ENCODE peak calls at places on chromosomes 5 and 9, in five cellular contexts. One of them, this sample, is unnamed.
A peak's percentile ranks its signal among the peaks of the same experiment; 100 is the strongest.

GRCh38 chr5:96091874-96092273 is 130.2 kb upstream of the ELL2 start:
- DNase-seq in EL: no peak
- DNase-seq in NCI-H2029 treated with DMSO at 0.1 percent for 48 hours: no peak
- DNase-seq in CD8-positive, alpha-beta memory T cell: no peak
- DNase-seq in AG04450: no peak
- DNase-seq in this sample: no peak

GRCh38 chr5:179176571-179177230 is 116.5 kb downstream of the ZNF354C start:
- DNase-seq in EL: no peak
- DNase-seq in NCI-H2029 treated with DMSO at 0.1 percent for 48 hours: no peak
- DNase-seq in CD8-positive, alpha-beta memory T cell: no peak
- DNase-seq in AG04450: no peak
- DNase-seq in this sample: no peak

GRCh38 chr5:16797949-16798348 is 138.1 kb downstream of the MYO10 start:
- DNase-seq in EL: no peak
- DNase-seq in AG04450: no peak
- DNase-seq in NCI-H2029 treated with DMSO at 0.1 percent for 48 hours: no peak
- DNase-seq in CD8-positive, alpha-beta memory T cell: no peak
- DNase-seq in this sample: no peak

GRCh38 chr9:125629451-125629850 is 77.6 kb downstream of the MAPKAP1 start:
- DNase-seq in NCI-H2029 treated with DMSO at 0.1 percent for 48 hours: no peak
- DNase-seq in EL: no peak
- DNase-seq in AG04450: no peak
- DNase-seq in CD8-positive, alpha-beta memory T cell: no peak
- DNase-seq in this sample: no peak

GRCh38 chr9:38208206-38208901 is 139.3 kb upstream of the SHB start:
- DNase-seq in NCI-H2029 treated with DMSO at 0.1 percent for 48 hours: no peak
- DNase-seq in CD8-positive, alpha-beta memory T cell: no peak
- DNase-seq in AG04450: no peak
- DNase-seq in EL: peak; percentile 5
- DNase-seq in this sample: no peak

GRCh38 chr9:116152390-116152789 is 1.2 kb upstream of the PAPPA start:
- DNase-seq in NCI-H2029 treated with DMSO at 0.1 percent for 48 hours: peak; percentile 7
- DNase-seq in EL: peak; percentile 75
- DNase-seq in AG04450: no peak
- DNase-seq in CD8-positive, alpha-beta memory T cell: no peak
- DNase-seq in this sample: no peak

GRCh38 chr5:96133337-96134094 is 171.9 kb upstream of the ELL2 start:
- DNase-seq in NCI-H2029 treated with DMSO at 0.1 percent for 48 hours: no peak
- DNase-seq in EL: peak; percentile 68
- DNase-seq in AG04450: no peak
- DNase-seq in CD8-positive, alpha-beta memory T cell: no peak
- DNase-seq in this sample: no peak

GRCh38 chr9:81108391-81108790 is 581.0 kb downstream of the TLE1 start:
- DNase-seq in CD8-positive, alpha-beta memory T cell: no peak
- DNase-seq in NCI-H2029 treated with DMSO at 0.1 percent for 48 hours: no peak
- DNase-seq in AG04450: no peak
- DNase-seq in EL: peak; percentile 67
- DNase-seq in this sample: no peak

GRCh38 chr5:150653145-150653761 is 7.8 kb upstream of the MYOZ3 start:
- DNase-seq in CD8-positive, alpha-beta memory T cell: no peak
- DNase-seq in NCI-H2029 treated with DMSO at 0.1 percent for 48 hours: no peak
- DNase-seq in EL: peak; percentile 64
- DNase-seq in AG04450: no peak
- DNase-seq in this sample: no peak

GRCh38 chr9:1231998-1232919 is 182.1 kb downstream of the DMRT2 start:
- DNase-seq in EL: peak; percentile 86
- DNase-seq in NCI-H2029 treated with DMSO at 0.1 percent for 48 hours: no peak
- DNase-seq in AG04450: peak; percentile 52
- DNase-seq in CD8-positive, alpha-beta memory T cell: no peak
- DNase-seq in this sample: no peak

GRCh38 chr5:109852371-109853160 is 162.8 kb downstream of the MAN2A1 start:
- DNase-seq in EL: peak; percentile 20
- DNase-seq in NCI-H2029 treated with DMSO at 0.1 percent for 48 hours: no peak
- DNase-seq in AG04450: no peak
- DNase-seq in CD8-positive, alpha-beta memory T cell: no peak
- DNase-seq in this sample: no peak

GRCh38 chr5:217860-218456 is at the start of the genes CCDC127 and SDHA:
- DNase-seq in EL: peak; percentile 93
- DNase-seq in NCI-H2029 treated with DMSO at 0.1 percent for 48 hours: peak; percentile 67
- DNase-seq in CD8-positive, alpha-beta memory T cell: peak; percentile 98
- DNase-seq in AG04450: peak; percentile 68
- DNase-seq in this sample: peak; percentile 98

GRCh38 chr5:81020478-81021167 is 60.5 kb downstream of the RASGRF2 start:
- DNase-seq in AG04450: no peak
- DNase-seq in EL: peak; percentile 8
- DNase-seq in CD8-positive, alpha-beta memory T cell: no peak
- DNase-seq in NCI-H2029 treated with DMSO at 0.1 percent for 48 hours: no peak
- DNase-seq in this sample: no peak

GRCh38 chr5:142529626-142530278 is 156.1 kb downstream of the FGF1 start:
- DNase-seq in EL: peak; percentile 72
- DNase-seq in NCI-H2029 treated with DMSO at 0.1 percent for 48 hours: no peak
- DNase-seq in CD8-positive, alpha-beta memory T cell: no peak
- DNase-seq in AG04450: no peak
- DNase-seq in this sample: no peak

GRCh38 chr9:22050924-22051323 is 41.8 kb upstream of the CDKN2B start:
- DNase-seq in CD8-positive, alpha-beta memory T cell: no peak
- DNase-seq in AG04450: no peak
- DNase-seq in NCI-H2029 treated with DMSO at 0.1 percent for 48 hours: no peak
- DNase-seq in EL: no peak
- DNase-seq in this sample: no peak

GRCh38 chr5:78509145-78509865 is 139.3 kb downstream of the LHFPL2 start:
- DNase-seq in EL: no peak
- DNase-seq in CD8-positive, alpha-beta memory T cell: no peak
- DNase-seq in AG04450: no peak
- DNase-seq in NCI-H2029 treated with DMSO at 0.1 percent for 48 hours: no peak
- DNase-seq in this sample: no peak

GRCh38 chr5:9091896-9092662 is 453.8 kb downstream of the SEMA5A start:
- DNase-seq in EL: no peak
- DNase-seq in NCI-H2029 treated with DMSO at 0.1 percent for 48 hours: no peak
- DNase-seq in AG04450: no peak
- DNase-seq in CD8-positive, alpha-beta memory T cell: no peak
- DNase-seq in this sample: no peak

GRCh38 chr9:20584968-20585643 is 37.2 kb downstream of the MLLT3 start:
- DNase-seq in AG04450: no peak
- DNase-seq in EL: no peak
- DNase-seq in CD8-positive, alpha-beta memory T cell: no peak
- DNase-seq in NCI-H2029 treated with DMSO at 0.1 percent for 48 hours: no peak
- DNase-seq in this sample: no peak

GRCh38 chr5:139951296-139951924 is 91.7 kb downstream of the NRG2 start:
- DNase-seq in NCI-H2029 treated with DMSO at 0.1 percent for 48 hours: no peak
- DNase-seq in AG04450: no peak
- DNase-seq in CD8-positive, alpha-beta memory T cell: no peak
- DNase-seq in EL: no peak
- DNase-seq in this sample: no peak

GRCh38 chr9:71793386-71794105 is 25.2 kb upstream of the CEMIP2 start:
- DNase-seq in EL: peak; percentile 85
- DNase-seq in CD8-positive, alpha-beta memory T cell: no peak
- DNase-seq in NCI-H2029 treated with DMSO at 0.1 percent for 48 hours: no peak
- DNase-seq in AG04450: peak; percentile 37
- DNase-seq in this sample: no peak

GRCh38 chr9:76905661-76905983 is 292 bp downstream of the PRUNE2 start:
- DNase-seq in CD8-positive, alpha-beta memory T cell: no peak
- DNase-seq in EL: no peak
- DNase-seq in NCI-H2029 treated with DMSO at 0.1 percent for 48 hours: no peak
- DNase-seq in AG04450: no peak
- DNase-seq in this sample: peak; percentile 34

GRCh38 chr9:117034862-117035261 is 347.8 kb downstream of the TRIM32 start:
- DNase-seq in EL: peak; percentile 17
- DNase-seq in CD8-positive, alpha-beta memory T cell: no peak
- DNase-seq in NCI-H2029 treated with DMSO at 0.1 percent for 48 hours: no peak
- DNase-seq in AG04450: no peak
- DNase-seq in this sample: no peak